ENCODE peak calls at places on chromosomes 3 and 15, in seven cellular contexts. E is activated B cell treated with CpG ODN at 0.5 μM for 24 hours; A is mammary epithelial cell; L is CD4-positive, alpha-beta T cell; Y is activated CD8-positive, alpha-beta T cell treated with anti-CD3 and anti-CD28 coated beads for 36 hours; H is esophagus squamous epithelium; X is kidney epithelial cell. P is an unnamed sample.

GRCh38 chr15:56464893-56465520 is at the start of gene MNS1:
- DNase-seq in E (peak; percentile 84), A (peak; percentile 95), L (no peak), Y (peak; percentile 93), H (peak; percentile 48), X (peak; percentile 93), P (peak; percentile 89)

GRCh38 chr3:121989943-121990342 is 32.1 kb downstream of the ILDR1 start:
- DNase-seq in E (no peak), A (no peak), L (no peak), Y (no peak), H (no peak), X (no peak), P (no peak)

GRCh38 chr3:48661501-48662139 is 1.1 kb downstream of the CELSR3 start:
- DNase-seq in E (peak; percentile 82), A (peak; percentile 40), L (peak; percentile 81), Y (peak; percentile 77), H (no peak), X (peak; percentile 9), P (peak; percentile 87)

GRCh38 chr15:55858661-55859060 is 115.7 kb upstream of the PRTG start:
- DNase-seq in E (no peak), A (no peak), L (no peak), Y (no peak), H (no peak), X (no peak), P (no peak)

GRCh38 chr3:147392083-147392916 is 14.0 kb downstream of the ZIC4 start:
- DNase-seq in E (no peak), A (no peak), L (no peak), Y (no peak), H (no peak), X (no peak), P (no peak)

GRCh38 chr3:52317601-52318000 is 1.5 kb downstream of the DNAH1 start:
- DNase-seq in E (peak; percentile 62), A (peak; percentile 33), L (peak; percentile 79), Y (peak; percentile 76), H (no peak), X (no peak), P (no peak)

GRCh38 chr3:143464850-143465249 is 345.3 kb downstream of the CHST2 start:
- DNase-seq in E (no peak), A (no peak), L (no peak), Y (no peak), H (no peak), X (peak; percentile 87), P (no peak)

GRCh38 chr15:95626501-95627361 is 703.8 kb upstream of the NR2F2 start:
- DNase-seq in E (no peak), A (no peak), L (no peak), Y (no peak), H (no peak), X (no peak), P (no peak)

GRCh38 chr15:64122936-64123351 is 27.2 kb downstream of the SNX1 start:
- DNase-seq in E (no peak), A (no peak), L (no peak), Y (no peak), H (no peak), X (no peak), P (no peak)

GRCh38 chr15:51366911-51367310 is 25.5 kb downstream of the GLDN start:
- DNase-seq in E (no peak), A (peak; percentile 22), L (no peak), Y (no peak), H (no peak), X (no peak), P (no peak)

GRCh38 chr3:195059471-195060216 is 211.3 kb downstream of the XXYLT1 start:
- DNase-seq in E (no peak), A (no peak), L (no peak), Y (no peak), H (no peak), X (no peak), P (no peak)

GRCh38 chr3:147361671-147362420 is 44.5 kb downstream of the ZIC4 start:
- DNase-seq in E (no peak), A (peak; percentile 3), L (no peak), Y (peak; percentile 65), H (no peak), X (no peak), P (no peak)

GRCh38 chr3:170307998-170308398 is 49.5 kb upstream of the SKIL start:
- DNase-seq in E (no peak), A (peak; percentile 38), L (no peak), Y (no peak), H (no peak), X (no peak), P (no peak)

GRCh38 chr15:91694131-91694828 is 159.2 kb upstream of the SLCO3A1 start:
- DNase-seq in E (no peak), A (no peak), L (no peak), Y (no peak), H (no peak), X (no peak), P (no peak)

GRCh38 chr3:52244061-52244628 is 1.4 kb upstream of the PPM1M start:
- DNase-seq in E (peak; percentile 58), A (peak; percentile 81), L (no peak), Y (peak; percentile 78), H (no peak), X (no peak), P (no peak)

GRCh38 chr3:85881833-85882393 is 923.1 kb downstream of the CADM2 start:
- DNase-seq in E (no peak), A (no peak), L (no peak), Y (no peak), H (no peak), X (no peak), P (no peak)

GRCh38 chr3:135649361-135649760 is 316.2 kb upstream of the PPP2R3A start:
- DNase-seq in E (no peak), A (no peak), L (no peak), Y (no peak), H (no peak), X (no peak), P (no peak)

GRCh38 chr3:135650309-135650708 is 315.2 kb upstream of the PPP2R3A start:
- DNase-seq in E (no peak), A (no peak), L (no peak), Y (no peak), H (no peak), X (no peak), P (no peak)

GRCh38 chr3:135655328-135655727 is 310.2 kb upstream of the PPP2R3A start:
- DNase-seq in E (no peak), A (no peak), L (no peak), Y (no peak), H (no peak), X (no peak), P (no peak)
- TF ChIP-seq CTCF in E (no peak), A (no peak), L (no peak), Y (no peak), H (no peak), X (no peak), P (no peak)

GRCh38 chr15:40787344-40787841 is 17.6 kb downstream of the C15orf62 start:
- DNase-seq in E (no peak), A (peak; percentile 97), L (peak; percentile 48), Y (peak; percentile 84), H (no peak), X (peak; percentile 94), P (no peak)

GRCh38 chr15:40785158-40785557 is 15.4 kb downstream of the C15orf62 start:
- DNase-seq in E (no peak), A (no peak), L (no peak), Y (no peak), H (no peak), X (no peak), P (no peak)

GRCh38 chr15:40787991-40788390 is 18.2 kb downstream of the C15orf62 start:
- DNase-seq in E (no peak), A (no peak), L (no peak), Y (no peak), H (no peak), X (no peak), P (no peak)

GRCh38 chr15:40785814-40786213 is 16.0 kb downstream of the C15orf62 start:
- DNase-seq in E (no peak), A (no peak), L (no peak), Y (no peak), H (no peak), X (no peak), P (no peak)

DNA sequence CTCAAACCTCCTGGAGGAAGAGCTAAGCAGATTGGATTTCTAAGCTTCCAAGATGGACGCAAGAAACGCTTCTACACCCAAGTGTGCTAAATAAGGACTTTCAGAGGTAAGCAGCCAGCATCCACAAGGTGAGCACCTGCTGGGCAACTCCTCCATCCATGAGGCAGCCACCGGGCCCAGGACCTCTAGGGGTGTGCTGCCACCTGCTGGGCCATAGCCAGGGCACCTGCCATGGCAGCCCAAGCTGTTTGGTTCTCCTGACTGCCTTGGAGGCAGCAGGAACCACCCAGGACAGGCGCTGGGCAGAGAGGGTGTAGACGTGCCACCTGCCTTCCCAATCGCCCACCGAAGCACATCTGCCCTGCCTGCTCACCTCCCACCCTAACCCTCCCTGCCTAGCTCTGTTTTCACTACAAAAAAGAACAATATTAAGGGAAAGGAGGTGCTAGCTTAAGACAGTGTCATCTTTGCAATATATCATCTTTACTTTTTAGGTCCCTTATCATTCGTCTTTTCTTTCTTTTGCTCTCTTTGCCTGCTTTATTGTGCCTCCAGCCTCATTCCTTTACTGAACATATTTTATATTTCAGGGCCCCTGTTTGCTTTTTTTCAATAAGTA is 12.9 kb downstream of the C15orf62 start:
- DNase-seq in E (peak; percentile 76), A (peak; percentile 67), L (peak; percentile 84), Y (peak; percentile 87), H (no peak), X (no peak), P (peak; percentile 81)
- TF ChIP-seq CTCF in E (no peak), A (peak; percentile 83), L (peak; percentile 82), Y (peak; percentile 77), H (peak; percentile 93), X (peak; percentile 91), P (peak; percentile 75)

DNA sequence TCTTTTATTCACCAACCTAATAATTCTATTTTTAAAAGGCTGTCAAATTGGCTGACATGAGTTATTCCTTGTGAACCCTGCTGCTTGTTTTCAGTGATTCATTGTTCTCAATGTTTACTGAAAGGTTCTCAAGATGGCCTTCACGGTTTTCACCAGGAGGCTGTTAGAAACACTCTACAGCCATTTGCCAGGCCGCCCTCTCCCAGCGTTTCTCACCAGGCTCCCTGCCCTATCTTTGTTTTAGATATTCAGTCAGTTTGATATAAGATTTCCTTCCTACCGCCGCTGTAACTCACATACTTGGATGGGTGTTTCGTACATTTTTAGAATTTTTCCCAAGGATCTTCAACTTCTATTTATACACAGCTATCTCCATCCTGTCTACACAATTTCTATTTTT is 96.6 kb upstream of the PTPRG start:
- DNase-seq in E (no peak), A (no peak), L (no peak), Y (no peak), H (no peak), X (no peak), P (no peak)
- TF ChIP-seq CTCF in E (no peak), A (no peak), L (no peak), Y (no peak), H (no peak), X (no peak), P (no peak)

DNA sequence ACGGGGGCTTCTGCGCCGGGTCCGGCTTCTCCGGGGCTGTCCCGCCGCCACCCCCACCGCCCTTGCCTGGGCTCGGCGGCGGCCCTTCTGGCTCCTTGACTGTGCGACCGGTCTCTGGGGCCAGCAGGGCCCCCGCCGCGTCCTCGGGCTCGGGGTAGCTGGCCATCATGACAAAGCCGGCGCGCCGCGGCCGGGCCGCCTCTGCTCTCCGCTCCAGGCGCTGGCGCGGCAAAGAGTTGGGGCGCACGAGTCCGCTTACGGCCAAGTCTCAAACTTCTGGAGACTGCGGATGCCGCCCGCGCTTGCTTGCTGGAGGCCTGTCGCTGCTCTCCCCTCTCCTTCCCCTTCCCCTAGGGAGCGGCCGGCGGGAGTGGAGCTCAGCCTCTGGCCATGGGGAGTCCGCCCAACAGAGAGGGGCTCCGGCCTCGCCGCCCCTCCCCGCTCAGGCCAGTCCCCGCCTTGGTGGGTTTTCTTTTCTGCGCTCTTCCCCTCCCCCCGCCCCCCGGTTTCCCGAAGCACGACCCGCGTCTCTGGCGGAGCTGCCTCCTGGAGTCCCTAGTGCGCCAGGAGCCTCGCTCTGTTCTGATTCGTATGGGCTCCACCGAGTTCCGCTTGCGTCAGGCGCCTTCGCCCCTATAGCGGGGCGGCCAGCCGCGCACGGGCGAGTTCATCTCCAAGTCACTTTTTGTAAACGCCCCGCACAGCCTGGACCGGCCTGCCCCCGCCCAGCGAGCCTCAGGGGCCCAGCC is at the start of the genes FOXL2 and FOXL2NB:
- DNase-seq in E (peak; percentile 26), A (peak; percentile 48), L (no peak), Y (peak; percentile 44), H (no peak), X (no peak), P (no peak)
- TF ChIP-seq CTCF in E (no peak), A (no peak), L (no peak), Y (no peak), H (no peak), X (no peak), P (no peak)

P was measured in type B pancreatic cell.